ENCODE peak calls at places on chromosomes 6 and 20, in seven cellular contexts. W, M, L, D, A, Y and I are unnamed samples.

GRCh38 chr6:139711714-139712585 is 337.5 kb upstream of the CITED2 start:
- DNase-seq in Y (no peak), W (no peak), D (no peak), A (no peak), M (no peak), L (peak; percentile 28), I (no peak)

GRCh38 chr6:3919130-3919628 is 70.0 kb downstream of the FAM50B start:
- DNase-seq in Y (no peak), D (no peak), L (no peak), M (no peak), W (no peak), A (no peak), I (no peak)

GRCh38 chr6:107386340-107386739 is 73.0 kb downstream of the PDSS2 start:
- DNase-seq in Y (no peak), A (no peak), D (no peak), W (no peak), M (no peak), L (no peak), I (no peak)

GRCh38 chr6:5295612-5296011 is 34.3 kb downstream of the FARS2 start:
- DNase-seq in D (no peak), W (no peak), M (no peak), A (no peak), L (no peak), Y (no peak), I (no peak)

GRCh38 chr20:7113577-7114466 is 346.3 kb downstream of the BMP2 start:
- DNase-seq in D (no peak), W (peak; percentile 59), A (peak; percentile 25), Y (no peak), L (peak; percentile 50), M (peak; percentile 52), I (peak; percentile 78)

GRCh38 chr20:1722513-1723050 is 65.0 kb upstream of the SIRPG start:
- DNase-seq in A (no peak), M (no peak), Y (no peak), D (no peak), L (no peak), W (no peak), I (no peak)

GRCh38 chr20:58888521-58889333 is 36.2 kb downstream of the GNAS start:
- DNase-seq in Y (peak; percentile 89), A (peak; percentile 81), W (peak; percentile 88), M (peak; percentile 85), L (peak; percentile 69), D (peak; percentile 70), I (no peak)

GRCh38 chr20:63750807-63751470 is 11.4 kb downstream of the SLC2A4RG start:
- DNase-seq in W (no peak), A (no peak), Y (peak; percentile 81), D (peak; percentile 58), L (no peak), M (no peak), I (no peak)

GRCh38 chr6:106870069-106870468 is 104.5 kb downstream of the CD24 start:
- DNase-seq in Y (no peak), M (no peak), D (no peak), W (no peak), A (no peak), L (peak; percentile 67), I (no peak)

GRCh38 chr6:103011605-103012004 is 1618.1 kb downstream of the GRIK2 start:
- DNase-seq in W (no peak), D (no peak), L (no peak), M (no peak), A (no peak), Y (no peak), I (no peak)

GRCh38 chr6:109513571-109514071 is 30.6 kb upstream of the ZBTB24 start:
- DNase-seq in Y (no peak), A (no peak), W (no peak), L (peak; percentile 88), D (no peak), M (no peak), I (peak; percentile 96)

GRCh38 chr20:16708590-16708989 is 21.2 kb upstream of the SNRPB2 start:
- DNase-seq in D (no peak), A (no peak), L (no peak), Y (no peak), M (no peak), W (no peak), I (no peak)

GRCh38 chr6:85360794-85361642 is 88.9 kb upstream of the NT5E start:
- DNase-seq in Y (no peak), L (peak; percentile 98), M (no peak), A (no peak), D (no peak), W (no peak), I (peak; percentile 28)

GRCh38 chr6:142518126-142518525 is 216.3 kb downstream of the ADGRG6 start:
- DNase-seq in M (no peak), D (no peak), W (no peak), Y (no peak), L (no peak), A (peak; percentile 4), I (no peak)

GRCh38 chr6:136012198-136012884 is 160.8 kb downstream of the PDE7B start:
- DNase-seq in W (no peak), M (no peak), A (no peak), D (no peak), L (peak; percentile 74), Y (no peak), I (no peak)

GRCh38 chr6:42210551-42210950 is 7.1 kb downstream of the MRPS10 start:
- DNase-seq in M (no peak), A (peak; percentile 56), L (no peak), Y (no peak), D (no peak), W (no peak), I (no peak)